ENCODE peak calls at places on chromosomes 4 and X, in four cellular contexts. A, X, O and M are unnamed samples.
A peak's percentile ranks its signal among the peaks of the same experiment; 100 is the strongest.

GRCh38 chr4:73080789-73081188 is 11.3 kb upstream of the COX18 start:
- DNase-seq in O (no peak), X (no peak), A (no peak), M (no peak)

GRCh38 chrX:41711021-41711667 is 12.8 kb upstream of the GPR82 start:
- DNase-seq in A (no peak), X (no peak), O (no peak), M (no peak)

GRCh38 chrX:46750829-46751228 is 8.1 kb downstream of the SLC9A7 start:
- DNase-seq in O (no peak), A (no peak), X (no peak), M (no peak)

GRCh38 chrX:153029875-153030274 is 26.4 kb upstream of the PNMA3 start:
- DNase-seq in O (no peak), X (no peak), A (no peak), M (no peak)

GRCh38 chr4:155339588-155339987 is 37.2 kb downstream of the MAP9 start:
- DNase-seq in O (no peak), X (no peak), A (peak; percentile 59), M (no peak)

GRCh38 chr4:2261110-2261852 is 628 bp downstream of the MXD4 start:
- DNase-seq in X (peak; percentile 76), O (peak; percentile 73), A (no peak), M (no peak)

GRCh38 chr4:41141910-41142309 is 72.4 kb downstream of the APBB2 start:
- DNase-seq in A (no peak), X (no peak), O (no peak), M (no peak)

GRCh38 chr4:26360273-26360672 is 39.5 kb downstream of the RBPJ start:
- DNase-seq in A (no peak), O (no peak), X (no peak), M (no peak)

GRCh38 chr4:47493238-47494123 is 8.4 kb downstream of the ATP10D start:
- DNase-seq in O (no peak), X (no peak), A (no peak), M (no peak)

GRCh38 chr4:78369691-78370090 is 181.9 kb upstream of the ANXA3 start:
- DNase-seq in O (no peak), X (no peak), A (no peak), M (no peak)

GRCh38 chrX:115642895-115643530 is 82.0 kb downstream of the PLS3 start:
- DNase-seq in O (peak; percentile 37), A (peak; percentile 6), X (peak; percentile 56), M (peak; percentile 23)

GRCh38 chr4:140834866-140835495 is 78.8 kb upstream of the TBC1D9 start:
- DNase-seq in A (no peak), O (no peak), X (no peak), M (no peak)

GRCh38 chrX:43731086-43731485 is 75.0 kb downstream of the MAOA start:
- DNase-seq in X (no peak), A (no peak), O (no peak), M (no peak)

GRCh38 chr4:26432419-26432818 is 57.9 kb downstream of the CCKAR start:
- DNase-seq in O (no peak), A (no peak), X (no peak), M (no peak)

GRCh38 chrX:11478036-11478435 is 184.8 kb downstream of the AMELX start:
- DNase-seq in A (no peak), O (no peak), X (no peak), M (no peak)

GRCh38 chrX:114210879-114211278 is 373.0 kb upstream of the HTR2C start:
- DNase-seq in O (no peak), A (no peak), X (no peak), M (no peak)

GRCh38 chr4:17544205-17544604 is 29.2 kb downstream of the CLRN2 start:
- DNase-seq in X (no peak), A (peak; percentile 98), O (no peak), M (no peak)

GRCh38 chr4:153176938-153177337 is 27.3 kb upstream of the TRIM2 start:
- DNase-seq in A (no peak), X (no peak), O (no peak), M (no peak)

GRCh38 chrX:100731441-100732281 is at the start of gene SYTL4:
- DNase-seq in O (peak; percentile 38), X (peak; percentile 65), A (no peak), M (no peak)

GRCh38 chr4:7863911-7864681 is 75.6 kb downstream of the AFAP1 start:
- DNase-seq in A (peak; percentile 14), O (no peak), X (no peak), M (no peak)

GRCh38 chrX:112473654-112474053 is 206.1 kb downstream of the LHFPL1 start:
- DNase-seq in X (no peak), A (no peak), O (no peak), M (no peak)

GRCh38 chr4:165489786-165490185 is 111.0 kb downstream of the CPE start:
- DNase-seq in O (no peak), A (no peak), X (no peak), M (no peak)

GRCh38 chrX:112081781-112082482 is 644 bp downstream of the TRPC5 start:
- DNase-seq in O (no peak), X (no peak), A (no peak), M (no peak)

GRCh38 chr4:54217642-54218486 is 11.2 kb upstream of the PDGFRA start:
- DNase-seq in A (peak; percentile 52), O (peak; percentile 79), X (peak; percentile 79), M (no peak)

GRCh38 chr4:39048291-39048690 is 13.7 kb upstream of the KLHL5 start:
- DNase-seq in X (no peak), A (no peak), O (no peak), M (no peak)

GRCh38 chr4:78644744-78645330 is 93.3 kb downstream of the ANXA3 start:
- DNase-seq in O (peak; percentile 72), X (peak; percentile 73), A (peak; percentile 51), M (no peak)

GRCh38 chr4:40331937-40332336 is 3.2 kb upstream of the CHRNA9 start:
- DNase-seq in O (no peak), A (no peak), X (no peak), M (no peak)

GRCh38 chr4:151664289-151664688 is 96.5 kb downstream of the GATB start:
- DNase-seq in O (no peak), A (no peak), X (no peak), M (no peak)

GRCh38 chrX:138058931-138059330 is 493.0 kb downstream of the ZIC3 start:
- DNase-seq in A (no peak), X (no peak), O (no peak), M (no peak)

GRCh38 chr4:142696334-142697122 is 149.6 kb downstream of the INPP4B start:
- DNase-seq in O (no peak), A (no peak), X (no peak), M (no peak)

GRCh38 chr4:10571896-10572295 is 112.7 kb downstream of the CLNK start:
- DNase-seq in X (no peak), O (no peak), A (no peak), M (no peak)

DNA sequence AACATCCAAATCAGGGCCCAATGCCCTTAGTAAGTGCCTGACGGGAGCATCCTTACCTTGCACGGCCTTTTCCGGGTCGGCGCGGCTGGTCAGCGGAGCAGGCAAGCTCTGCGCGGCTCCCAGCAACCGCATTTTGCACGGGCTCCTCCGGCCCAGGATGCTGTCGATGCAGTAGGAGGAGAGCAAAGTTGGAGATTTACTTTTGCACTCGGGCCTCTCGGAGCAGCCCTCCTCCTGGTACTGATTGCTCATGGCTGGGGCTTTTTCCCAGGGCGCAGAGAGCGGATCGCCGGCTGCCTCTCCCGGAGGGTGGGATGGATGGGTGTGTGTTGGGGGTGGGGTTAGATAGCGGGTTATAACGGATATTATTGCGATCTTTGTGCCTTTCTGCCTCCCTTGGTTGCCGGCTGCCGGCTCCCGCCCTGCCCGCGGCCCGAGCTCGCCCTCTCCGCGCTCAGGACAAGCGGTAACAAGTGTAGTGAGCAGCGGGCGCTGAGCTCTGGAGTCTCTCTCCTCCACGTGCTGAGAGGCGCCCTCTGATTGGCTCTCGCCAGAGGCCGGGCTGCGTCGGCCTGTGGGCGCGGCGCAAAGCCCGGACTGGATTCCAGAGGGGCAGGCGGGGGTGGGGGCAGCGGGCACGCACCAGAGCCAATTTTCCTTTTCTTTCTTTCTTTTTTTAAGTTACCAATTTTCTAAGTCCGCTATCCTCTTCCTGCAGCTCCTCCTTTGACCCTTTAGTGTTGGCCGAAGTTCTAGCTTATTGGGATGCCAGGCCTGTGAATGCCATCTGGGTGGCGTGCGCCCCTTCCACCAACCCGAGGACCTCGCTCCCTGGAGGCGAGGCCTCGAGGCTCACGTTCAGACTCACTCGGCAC is at the start of gene ARX:
- DNase-seq in X (no peak), A (peak; percentile 43), O (peak; percentile 91), M (no peak)
- TF ChIP-seq TARDBP in X (no peak), A (no peak), O (no peak), M (no peak)

GRCh38 chr4:81213671-81214070 is 1.4 kb downstream of the PRKG2 start:
- DNase-seq in X (no peak), A (no peak), O (no peak), M (no peak)

GRCh38 chr4:81215219-81215892 is at the start of gene PRKG2:
- DNase-seq in A (no peak), X (peak; percentile 35), O (no peak), M (no peak)

GRCh38 chr4:81214144-81214517 is 891 bp downstream of the PRKG2 start:
- DNase-seq in O (no peak), X (no peak), A (no peak), M (no peak)

GRCh38 chr4:81215936-81216335 is 914 bp upstream of the PRKG2 start:
- DNase-seq in O (no peak), A (no peak), X (no peak), M (no peak)

DNA sequence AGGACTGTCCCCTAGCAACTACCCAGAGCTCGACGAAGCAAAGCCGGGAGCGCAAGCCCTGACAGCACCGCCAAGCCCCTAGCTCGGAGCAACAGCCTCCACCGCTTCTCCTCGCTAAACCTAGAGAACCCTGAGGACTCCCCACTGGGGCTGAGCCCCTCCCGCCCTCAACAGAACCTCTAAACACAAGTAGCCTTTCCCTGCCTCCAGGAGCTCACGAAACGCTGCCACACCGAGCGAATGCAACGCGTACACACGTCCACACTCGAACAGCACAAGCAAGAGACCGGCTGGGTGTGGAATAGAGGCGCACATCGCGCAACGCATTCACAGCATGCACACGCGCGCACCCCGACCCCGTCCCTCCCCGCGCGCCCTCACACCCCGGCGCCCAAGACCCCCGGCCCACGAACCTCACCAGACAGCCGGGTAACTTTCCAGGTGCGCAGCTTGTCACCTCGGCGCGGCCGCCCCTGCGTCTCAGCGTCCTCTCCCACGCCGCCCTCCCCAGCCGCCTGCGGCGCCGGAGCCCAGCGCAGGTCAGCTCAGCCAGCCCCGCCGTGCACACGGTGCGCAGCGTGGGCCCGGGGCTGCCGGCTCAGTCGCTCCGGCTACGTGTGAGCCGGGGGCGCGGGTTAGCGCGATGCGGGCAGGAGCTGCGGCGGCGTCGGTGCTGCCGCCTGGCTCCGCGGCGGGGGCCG is 354 bp downstream of the PRKG2 start:
- DNase-seq in X (peak; percentile 46), A (no peak), O (no peak), M (no peak)
- TF ChIP-seq TARDBP in X (no peak), A (no peak), O (no peak), M (no peak)

GRCh38 chr4:168773388-168774195 is 236.5 kb downstream of the CBR4 start:
- DNase-seq in A (no peak), O (no peak), X (no peak), M (no peak)
- TF ChIP-seq TARDBP in A (no peak), O (no peak), X (no peak), M (no peak)

GRCh38 chr4:65670331-65671031 is at the start of gene EPHA5:
- DNase-seq in A (peak; percentile 3), X (peak; percentile 70), O (no peak), M (no peak)
- TF ChIP-seq TARDBP in A (no peak), X (no peak), O (no peak), M (no peak)